ENCODE peak calls at places on chromosomes 2 and 18, in eight cellular contexts. Z is CD4-positive, alpha-beta memory T cell; Q is NCI-H226; U is hepatocyte; E is GM12865; L is pons; X is M059J; G is stimulated activated CD8-positive, alpha-beta memory T cell treated with anti-CD3 and anti-CD28 coated beads, Interleukin-4, amount 100 ng/mL, for 4 hours. F is an unnamed sample.

GRCh38 chr2:8648441-8648840 is 33.4 kb upstream of the ID2 start:
- DNase-seq in Z (no peak), Q (no peak), U (no peak), E (no peak), L (no peak), X (no peak), G (no peak), F (no peak)

GRCh38 chr2:174971868-174972781 is 33.1 kb downstream of the CHN1 start:
- DNase-seq in Z (no peak), Q (peak), U (peak), E (no peak), L (no peak), X (peak), G (no peak), F (peak)

GRCh38 chr2:190843874-190844699 is 36.5 kb upstream of the GLS start:
- DNase-seq in Z (no peak), Q (peak), U (no peak), E (peak), L (no peak), X (peak), G (no peak), F (peak)

GRCh38 chr2:107108556-107108955 is 222.6 kb upstream of the ST6GAL2 start:
- DNase-seq in Z (no peak), Q (peak), U (no peak), E (no peak), L (no peak), X (no peak), G (no peak), F (no peak)

GRCh38 chr2:225737556-225737955 is 338.0 kb downstream of the NYAP2 start:
- DNase-seq in Z (no peak), Q (peak), U (no peak), E (no peak), L (no peak), X (peak), G (no peak), F (no peak)

GRCh38 chr2:19244460-19245363 is 113.7 kb downstream of the OSR1 start:
- DNase-seq in Z (no peak), Q (peak), U (no peak), E (no peak), L (no peak), X (peak), G (no peak), F (no peak)

GRCh38 chr2:28976584-28976983 is 4.5 kb upstream of the TOGARAM2 start:
- DNase-seq in Z (no peak), Q (peak), U (peak), E (no peak), L (no peak), X (peak), G (no peak), F (no peak)

GRCh38 chr2:35803133-35803532 is 552.4 kb upstream of the CRIM1 start:
- DNase-seq in Z (no peak), Q (no peak), U (peak), E (no peak), L (no peak), X (no peak), G (no peak), F (no peak)

GRCh38 chr18:26867471-26867870 is 2.0 kb upstream of the AQP4 start:
- DNase-seq in Z (no peak), Q (no peak), U (no peak), E (no peak), L (peak), X (no peak), G (no peak), F (no peak)